ENCODE peak calls at places on chromosomes 12 and 14, in ten cellular contexts. O, W, I, X, P, Z, B, D, T and L are unnamed samples.

GRCh38 chr14:21074398-21075272 is 4.5 kb downstream of the ARHGEF40 start:
- DNase-seq in O (no peak), W (no peak), I (no peak), X (no peak), P (no peak), Z (no peak), B (no peak), D (no peak), T (no peak), L (no peak)

GRCh38 chr14:36659010-36659821 is 2.4 kb upstream of the PAX9 start:
- DNase-seq in O (no peak), W (no peak), I (no peak), X (no peak), P (no peak), Z (no peak), B (no peak), D (no peak), T (no peak), L (no peak)

GRCh38 chr12:70487440-70487839 is 121.3 kb downstream of the KCNMB4 start:
- DNase-seq in O (no peak), W (no peak), I (no peak), X (peak; percentile 57), P (no peak), Z (no peak), B (no peak), D (peak; percentile 78), T (no peak), L (no peak)

GRCh38 chr14:90810808-90811207 is 5.4 kb downstream of the TTC7B start:
- DNase-seq in O (peak; percentile 15), W (no peak), I (no peak), X (no peak), P (no peak), Z (no peak), B (no peak), D (no peak), T (no peak), L (no peak)

GRCh38 chr12:123889848-123890535 is 82.6 kb downstream of the CCDC92 start:
- DNase-seq in O (no peak), W (no peak), I (no peak), X (no peak), P (no peak), Z (no peak), B (no peak), D (no peak), T (no peak), L (no peak)

GRCh38 chr14:68730367-68730766 is 62.5 kb downstream of the ZFP36L1 start:
- DNase-seq in O (no peak), W (no peak), I (no peak), X (no peak), P (no peak), Z (no peak), B (no peak), D (no peak), T (no peak), L (no peak)

GRCh38 chr12:2170376-2170775 is 117.6 kb downstream of the CACNA1C start:
- DNase-seq in O (no peak), W (peak; percentile 30), I (peak; percentile 25), X (peak; percentile 74), P (no peak), Z (no peak), B (no peak), D (no peak), T (no peak), L (peak; percentile 23)

GRCh38 chr12:89259831-89260230 is 92.5 kb downstream of the DUSP6 start:
- DNase-seq in O (no peak), W (no peak), I (no peak), X (peak; percentile 27), P (no peak), Z (no peak), B (no peak), D (no peak), T (no peak), L (no peak)

GRCh38 chr14:52067873-52068740 is 752 bp downstream of the NID2 start:
- DNase-seq in O (no peak), W (no peak), I (peak; percentile 35), X (peak; percentile 54), P (peak; percentile 77), Z (no peak), B (no peak), D (no peak), T (peak; percentile 36), L (no peak)

GRCh38 chr14:66238969-66239368 is 247.2 kb upstream of the CCDC196 start:
- DNase-seq in O (no peak), W (no peak), I (no peak), X (no peak), P (no peak), Z (no peak), B (no peak), D (no peak), T (no peak), L (no peak)

GRCh38 chr14:100063314-100063941 is 1.8 kb upstream of the EVL start:
- DNase-seq in O (no peak), W (no peak), I (no peak), X (no peak), P (no peak), Z (no peak), B (no peak), D (no peak), T (no peak), L (peak; percentile 47)

GRCh38 chr14:91138511-91139359 is 24.9 kb downstream of the DGLUCY start:
- DNase-seq in O (peak; percentile 40), W (peak; percentile 20), I (no peak), X (no peak), P (peak; percentile 66), Z (no peak), B (no peak), D (peak; percentile 95), T (peak; percentile 31), L (peak; percentile 85)

GRCh38 chr14:30710870-30711269 is 88.8 kb downstream of the SCFD1 start:
- DNase-seq in O (no peak), W (no peak), I (no peak), X (peak; percentile 23), P (no peak), Z (no peak), B (no peak), D (no peak), T (no peak), L (no peak)

GRCh38 chr12:132735496-132735895 is 24.9 kb downstream of the PGAM5 start:
- DNase-seq in O (no peak), W (no peak), I (no peak), X (no peak), P (no peak), Z (no peak), B (no peak), D (no peak), T (no peak), L (no peak)

GRCh38 chr14:55802986-55803431 is 223.0 kb downstream of the KTN1 start:
- DNase-seq in O (peak; percentile 69), W (peak; percentile 83), I (no peak), X (peak; percentile 41), P (no peak), Z (no peak), B (peak; percentile 27), D (no peak), T (no peak), L (peak; percentile 93)

GRCh38 chr12:124568431-124569374 is 1.3 kb upstream of the NCOR2 start:
- DNase-seq in O (no peak), W (peak; percentile 53), I (peak; percentile 83), X (peak; percentile 95), P (peak; percentile 65), Z (peak; percentile 79), B (peak; percentile 54), D (peak; percentile 96), T (peak; percentile 69), L (peak; percentile 37)

DNA sequence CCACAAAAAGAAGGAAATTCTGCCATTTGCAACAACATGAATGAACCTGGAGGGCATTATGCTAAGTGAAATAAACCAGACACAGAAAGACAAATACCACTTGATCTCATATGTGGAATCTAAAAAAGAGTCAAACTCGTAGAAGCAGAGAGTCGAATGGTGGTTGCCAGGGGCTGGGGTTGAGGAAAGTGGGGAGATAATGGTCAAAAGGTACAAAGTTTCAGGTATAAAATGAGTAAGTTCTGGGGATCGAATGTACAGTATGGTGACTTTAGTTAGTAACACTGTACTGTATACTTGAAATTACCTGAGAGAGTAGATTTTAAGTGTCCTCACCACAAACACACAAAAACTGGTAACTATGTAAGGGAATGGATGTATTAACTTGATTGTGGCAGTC is 129.4 kb downstream of the PPM1H start:
- DNase-seq in O (no peak), W (no peak), I (no peak), X (no peak), P (no peak), Z (no peak), B (no peak), D (no peak), T (no peak), L (no peak)
- H3K27ac ChIP-seq in O (no peak overlapping the region), W (no peak overlapping the region), I (no peak overlapping the region), X (no peak overlapping the region), P (no peak overlapping the region), Z (no peak overlapping the region), B (no peak overlapping the region), D (no peak overlapping the region), T (no peak overlapping the region), L (no peak overlapping the region)

DNA sequence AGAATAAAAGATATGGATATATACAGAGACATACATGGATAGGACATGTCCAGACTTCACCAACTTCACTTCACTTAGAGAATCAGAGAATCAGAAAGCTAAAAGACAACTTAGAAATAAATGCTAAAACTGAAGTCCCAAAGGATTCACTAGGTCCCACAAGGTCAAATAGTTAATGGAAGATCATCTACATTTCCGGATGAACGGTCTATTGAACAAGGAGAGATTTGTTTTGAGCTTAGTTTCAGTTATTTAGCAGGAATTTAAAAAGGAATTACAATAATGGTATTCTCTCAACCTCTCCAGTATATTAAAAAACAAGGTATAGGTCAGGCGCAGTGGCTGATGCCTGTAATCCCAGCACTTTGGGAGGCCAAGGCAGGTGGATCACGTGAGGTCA is 187.0 kb downstream of the MED13L start:
- DNase-seq in O (no peak), W (no peak), I (no peak), X (no peak), P (no peak), Z (no peak), B (no peak), D (no peak), T (no peak), L (no peak)
- H3K4me1 ChIP-seq in O (peaks cover 23% of the 10 kb centered on the region), W (no peaks in the 10 kb centered on the region), I (no peaks in the 10 kb centered on the region), X (peaks cover 2% of the 10 kb centered on the region), P (no peaks in the 10 kb centered on the region), Z (no peaks in the 10 kb centered on the region), B (no peaks in the 10 kb centered on the region), D (no peaks in the 10 kb centered on the region), T (no peaks in the 10 kb centered on the region), L (no peaks in the 10 kb centered on the region)

DNA sequence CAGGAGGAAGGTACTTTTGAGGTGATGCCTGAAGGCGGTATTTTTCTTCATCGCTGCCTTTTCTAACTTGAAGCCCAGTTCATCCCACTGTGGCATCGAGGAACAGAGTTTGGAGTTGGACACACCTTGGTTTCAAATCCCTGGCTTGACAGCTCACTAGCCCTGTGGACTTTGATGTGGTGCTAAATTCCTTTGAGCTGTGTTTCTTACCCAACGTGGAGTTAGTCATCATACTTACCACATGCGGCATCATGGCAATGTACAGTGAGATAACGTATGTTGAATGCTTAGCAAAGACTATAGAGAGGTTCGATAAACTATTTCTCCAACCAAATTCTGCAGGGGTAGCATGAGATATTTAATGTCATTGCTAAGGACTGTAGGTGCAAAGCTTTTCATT is 3.4 kb downstream of the PLEKHG3 start:
- DNase-seq in O (peak; percentile 81), W (peak; percentile 96), I (no peak), X (peak; percentile 93), P (no peak), Z (no peak), B (no peak), D (no peak), T (peak; percentile 53), L (peak; percentile 97)
- H3K4me3 ChIP-seq in O (no peak overlapping the region), W (no peak overlapping the region), I (no peak overlapping the region), X (no peak overlapping the region), P (no peak overlapping the region), Z (peak overlapping the region; percentile 69), B (no peak overlapping the region), D (no peak overlapping the region), T (no peak overlapping the region), L (no peak overlapping the region)

GRCh38 chr12:91326043-91327027 is 143.7 kb upstream of the DCN start:
- DNase-seq in O (peak; percentile 34), W (peak; percentile 26), I (peak; percentile 80), X (peak; percentile 72), P (peak; percentile 68), Z (peak; percentile 62), B (peak; percentile 20), D (peak; percentile 94), T (peak; percentile 19), L (peak; percentile 64)
- H3K27ac ChIP-seq in O (no peak overlapping the region), W (no peak overlapping the region), I (peak overlapping the region; percentile 37), X (peak overlapping the region; percentile 50), P (no peak overlapping the region), Z (peak overlapping the region; percentile 63), B (no peak overlapping the region), D (peak overlapping the region; percentile 82), T (peak overlapping the region; percentile 1), L (no peak overlapping the region)